ENCODE peak calls at places on chromosomes 12 and 14, in six cellular contexts. W is B cell, R is Caki2, H is KG1, Q is smooth muscle cell of the brain vasculature, P is kidney tubule cell. K is an unnamed sample.

GRCh38 chr12:18689781-18690180 is 48.0 kb downstream of the PLCZ1 start:
- DNase-seq in W (no peak), R (no peak), H (no peak), Q (no peak), P (peak; percentile 60), K (no peak)

GRCh38 chr12:131494741-131495524 is 216.0 kb upstream of the SFSWAP start:
- DNase-seq in W (no peak), R (no peak), H (no peak), Q (no peak), P (no peak), K (no peak)

GRCh38 chr14:70098257-70098809 is 90.4 kb downstream of the SLC8A3 start:
- DNase-seq in W (no peak), R (no peak), H (no peak), Q (no peak), P (no peak), K (no peak)

GRCh38 chr12:10235761-10236631 is 23.3 kb downstream of the GABARAPL1 start:
- DNase-seq in W (peak; percentile 72), R (peak; percentile 21), H (peak; percentile 2), Q (no peak), P (peak; percentile 43), K (no peak)

GRCh38 chr12:40198601-40199000 is 26.2 kb upstream of the LRRK2 start:
- DNase-seq in W (no peak), R (no peak), H (no peak), Q (no peak), P (peak; percentile 21), K (no peak)

GRCh38 chr12:77047341-77048202 is 17.8 kb downstream of the E2F7 start:
- DNase-seq in W (no peak), R (no peak), H (no peak), Q (no peak), P (no peak), K (no peak)

GRCh38 chr12:92502417-92503028 is 200.3 kb upstream of the PLEKHG7 start:
- DNase-seq in W (peak; percentile 46), R (no peak), H (no peak), Q (no peak), P (peak; percentile 54), K (no peak)

GRCh38 chr12:75658826-75659823 is 147.7 kb upstream of the KRR1 start:
- DNase-seq in W (no peak), R (peak; percentile 67), H (no peak), Q (no peak), P (peak; percentile 86), K (no peak)

GRCh38 chr14:30996892-30997659 is 28.4 kb upstream of the AP4S1 start:
- DNase-seq in W (no peak), R (no peak), H (no peak), Q (no peak), P (no peak), K (no peak)

GRCh38 chr12:81644503-81644902 is 114.6 kb downstream of the PPFIA2 start:
- DNase-seq in W (no peak), R (peak; percentile 59), H (no peak), Q (peak; percentile 15), P (peak; percentile 63), K (no peak)

GRCh38 chr12:86712425-86712843 is 456.2 kb upstream of the MGAT4C start:
- DNase-seq in W (no peak), R (peak; percentile 98), H (no peak), Q (peak; percentile 84), P (peak; percentile 97), K (no peak)

GRCh38 chr14:75283162-75283883 is 4.7 kb downstream of the FOS start:
- DNase-seq in W (peak; percentile 72), R (no peak), H (no peak), Q (no peak), P (peak; percentile 17), K (peak; percentile 67)

GRCh38 chr12:25313591-25313990 is 62.9 kb upstream of the KRAS start:
- DNase-seq in W (no peak), R (no peak), H (no peak), Q (no peak), P (peak; percentile 44), K (no peak)

GRCh38 chr12:47747115-47747514 is 11.6 kb downstream of the RAPGEF3 start:
- DNase-seq in W (peak; percentile 64), R (no peak), H (no peak), Q (no peak), P (no peak), K (no peak)

GRCh38 chr14:24861083-24861630 is 188.8 kb downstream of the STXBP6 start:
- DNase-seq in W (no peak), R (peak; percentile 87), H (no peak), Q (no peak), P (peak; percentile 91), K (no peak)

GRCh38 chr12:107522692-107523477 is 162.7 kb upstream of the PWP1 start:
- DNase-seq in W (no peak), R (no peak), H (no peak), Q (no peak), P (no peak), K (no peak)

GRCh38 chr14:66636240-66636639 is 128.3 kb downstream of the GPHN start:
- DNase-seq in W (no peak), R (no peak), H (no peak), Q (no peak), P (no peak), K (no peak)

GRCh38 chr14:104546021-104546491 is 33.5 kb upstream of the C14orf180 start:
- DNase-seq in W (no peak), R (peak; percentile 8), H (no peak), Q (no peak), P (no peak), K (peak; percentile 23)

GRCh38 chr12:48061943-48062719 is 43.7 kb downstream of the SENP1 start:
- DNase-seq in W (no peak), R (no peak), H (no peak), Q (no peak), P (no peak), K (no peak)

GRCh38 chr12:59088673-59089072 is 168.4 kb upstream of the LRIG3 start:
- DNase-seq in W (no peak), R (no peak), H (no peak), Q (no peak), P (no peak), K (no peak)

GRCh38 chr12:89470741-89471504 is 53.7 kb downstream of the GALNT4 start:
- DNase-seq in W (peak; percentile 65), R (no peak), H (no peak), Q (no peak), P (peak; percentile 65), K (no peak)

GRCh38 chr14:33647385-33647786 is 303.5 kb downstream of the EGLN3 start:
- DNase-seq in W (no peak), R (peak; percentile 70), H (no peak), Q (peak; percentile 70), P (peak; percentile 96), K (no peak)

GRCh38 chr14:59123526-59123925 is 64.9 kb upstream of the DAAM1 start:
- DNase-seq in W (no peak), R (no peak), H (no peak), Q (no peak), P (no peak), K (no peak)

GRCh38 chr14:66507722-66508546 is at the start of gene GPHN:
- DNase-seq in W (peak; percentile 88), R (peak; percentile 97), H (peak; percentile 87), Q (peak; percentile 89), P (peak; percentile 99), K (peak; percentile 98)

GRCh38 chr12:47750229-47750798 is 8.4 kb downstream of the RAPGEF3 start:
- DNase-seq in W (no peak), R (no peak), H (no peak), Q (no peak), P (no peak), K (no peak)

GRCh38 chr12:51270067-51270846 is at the start of gene SMAGP:
- DNase-seq in W (peak; percentile 80), R (peak; percentile 57), H (no peak), Q (no peak), P (peak; percentile 78), K (peak; percentile 90)

GRCh38 chr12:132214906-132215643 is 70.8 kb downstream of the NOC4L start:
- DNase-seq in W (no peak), R (no peak), H (no peak), Q (no peak), P (no peak), K (no peak)

GRCh38 chr14:23044840-23045239 is 2.8 kb downstream of the PSMB11 start:
- DNase-seq in W (no peak), R (no peak), H (no peak), Q (no peak), P (no peak), K (no peak)

GRCh38 chr14:51552768-51553426 is 98.8 kb upstream of the FRMD6 start:
- DNase-seq in W (no peak), R (no peak), H (no peak), Q (no peak), P (peak; percentile 90), K (no peak)

GRCh38 chr14:100654814-100655795 is 67.9 kb upstream of the BEGAIN start:
- DNase-seq in W (peak; percentile 59), R (peak; percentile 35), H (no peak), Q (no peak), P (peak; percentile 67), K (peak; percentile 62)

GRCh38 chr12:79233341-79233761 is 368.8 kb downstream of the SYT1 start:
- DNase-seq in W (peak; percentile 4), R (no peak), H (no peak), Q (no peak), P (no peak), K (no peak)

GRCh38 chr14:105885561-105886320 is 359.4 kb downstream of the TMEM121 start:
- DNase-seq in W (no peak), R (no peak), H (no peak), Q (no peak), P (no peak), K (peak; percentile 30)

GRCh38 chr12:99455350-99456037 is 192.1 kb upstream of the GARIN6 start:
- DNase-seq in W (no peak), R (peak; percentile 87), H (no peak), Q (peak; percentile 18), P (peak; percentile 94), K (no peak)

GRCh38 chr14:88228519-88229236 is 94.4 kb downstream of the KCNK10 start:
- DNase-seq in W (no peak), R (no peak), H (no peak), Q (no peak), P (peak; percentile 68), K (no peak)

GRCh38 chr12:68611094-68611818 is 557 bp downstream of the RAP1B start:
- DNase-seq in W (peak; percentile 77), R (peak; percentile 67), H (no peak), Q (no peak), P (peak; percentile 56), K (peak; percentile 80)

GRCh38 chr14:100072783-100073346 is 7.6 kb downstream of the EVL start:
- DNase-seq in W (peak; percentile 71), R (no peak), H (no peak), Q (no peak), P (peak; percentile 50), K (peak; percentile 86)